ENCODE peak calls at places on chromosomes 13 and 19, in ten cellular contexts. V is GM12878, M is transverse colon, J is A549, U is ovary, P is stomach, N is H1, W is tibial nerve, S is esophagus muscularis mucosa, O is HepG2. K is an unnamed sample.

GRCh38 chr19:604355-604754 is 14.7 kb downstream of the HCN2 start:
- DNase-seq in W (no peak), J (no peak), S (no peak), N (no peak), V (no peak), M (no peak), O (no peak), U (no peak), P (no peak), K (no peak)

GRCh38 chr19:29714371-29714952 is 599 bp downstream of the C19orf12 start:
- DNase-seq in V (no peak), P (no peak), S (no peak), J (peak; percentile 48), O (no peak), U (no peak), N (no peak), W (no peak), M (no peak), K (no peak)

GRCh38 chr19:10583021-10583776 is 3.9 kb downstream of the AP1M2 start:
- DNase-seq in N (no peak), U (no peak), J (no peak), S (no peak), V (no peak), M (no peak), O (no peak), W (no peak), P (no peak), K (no peak)

GRCh38 chr13:109715902-109716301 is 70.5 kb downstream of the IRS2 start:
- DNase-seq in P (no peak), U (no peak), N (no peak), M (no peak), S (peak; percentile 80), O (no peak), V (no peak), W (peak; percentile 53), J (no peak), K (no peak)

GRCh38 chr19:56721714-56722113 is 50.2 kb upstream of the ZNF835 start:
- DNase-seq in S (no peak), O (no peak), U (no peak), M (no peak), P (no peak), W (no peak), V (no peak), J (no peak), N (no peak), K (no peak)

GRCh38 chr13:48050550-48050949 is 13.0 kb downstream of the NUDT15 start:
- DNase-seq in J (no peak), M (no peak), S (no peak), P (no peak), O (no peak), V (no peak), N (no peak), W (no peak), U (no peak), K (no peak)

GRCh38 chr19:53865918-53866696 is 1.6 kb upstream of the MYADM start:
- DNase-seq in W (no peak), J (peak; percentile 78), N (no peak), S (no peak), V (no peak), P (peak; percentile 71), O (peak; percentile 68), M (peak; percentile 81), U (peak; percentile 74), K (peak; percentile 92)

GRCh38 chr19:9342610-9343304 is 18.8 kb downstream of the ZNF559 start:
- DNase-seq in M (no peak), N (no peak), U (no peak), J (no peak), P (no peak), V (no peak), S (no peak), O (no peak), W (no peak), K (no peak)

GRCh38 chr13:97567510-97568243 is 133.7 kb downstream of the RAP2A start:
- DNase-seq in V (peak; percentile 37), P (peak; percentile 61), M (peak; percentile 77), N (no peak), S (no peak), O (peak; percentile 54), U (no peak), J (peak; percentile 18), W (peak; percentile 10), K (peak; percentile 70)

GRCh38 chr19:6100284-6100915 is 9.9 kb downstream of the RFX2 start:
- DNase-seq in W (no peak), U (no peak), O (no peak), S (no peak), N (no peak), M (no peak), V (no peak), J (no peak), P (no peak), K (no peak)

GRCh38 chr19:18854982-18855381 is 23.2 kb downstream of the UPF1 start:
- DNase-seq in P (no peak), N (no peak), W (no peak), J (no peak), U (no peak), M (no peak), V (no peak), S (no peak), O (no peak), K (no peak)

GRCh38 chr19:8877854-8878705 is 45.9 kb downstream of the MBD3L1 start:
- DNase-seq in P (no peak), J (no peak), O (no peak), S (no peak), W (no peak), N (no peak), V (no peak), U (no peak), M (no peak), K (no peak)

GRCh38 chr13:94987081-94987480 is 274.7 kb upstream of the SOX21 start:
- DNase-seq in M (no peak), O (no peak), P (no peak), N (no peak), U (no peak), J (no peak), W (no peak), S (no peak), V (no peak), K (no peak)

GRCh38 chr19:16274466-16274865 is 50.2 kb upstream of the KLF2 start:
- DNase-seq in J (no peak), O (no peak), P (no peak), V (no peak), S (no peak), M (no peak), U (peak; percentile 64), N (no peak), W (no peak), K (no peak)

GRCh38 chr19:35468637-35469036 is 20.6 kb downstream of the FFAR2 start:
- DNase-seq in J (peak; percentile 82), P (peak; percentile 70), O (peak; percentile 54), V (peak; percentile 82), W (peak; percentile 23), S (no peak), U (peak; percentile 44), N (no peak), M (peak; percentile 71), K (no peak)

GRCh38 chr13:25722893-25723292 is 328.9 kb downstream of the SHISA2 start:
- DNase-seq in V (no peak), N (no peak), J (no peak), W (no peak), O (no peak), P (no peak), S (no peak), M (no peak), U (no peak), K (no peak)

GRCh38 chr13:34502621-34503020 is 439.4 kb upstream of the NBEA start:
- DNase-seq in O (no peak), U (no peak), S (no peak), N (no peak), V (no peak), M (no peak), P (no peak), J (no peak), W (no peak), K (no peak)

GRCh38 chr13:60134376-60134775 is 29.4 kb downstream of the DIAPH3 start:
- DNase-seq in U (no peak), M (no peak), O (no peak), W (no peak), V (no peak), P (no peak), N (no peak), S (no peak), J (no peak), K (no peak)

GRCh38 chr19:2494447-2495129 is 18.7 kb downstream of the GADD45B start:
- DNase-seq in S (no peak), V (no peak), J (no peak), O (no peak), U (peak; percentile 76), M (peak; percentile 82), N (no peak), W (peak; percentile 46), P (peak; percentile 80), K (peak; percentile 92)
- TF ChIP-seq POLR2A in S (no peak), V (no peak), J (peak; percentile 14), O (no peak), U (no peak), M (peak; percentile 59), N (no peak), W (peak; percentile 17), P (no peak), K (no peak)

GRCh38 chr13:44267966-44268365 is 105.7 kb upstream of the SERP2 start:
- DNase-seq in W (no peak), S (no peak), O (no peak), V (no peak), P (no peak), J (no peak), N (no peak), M (no peak), U (no peak), K (no peak)
- TF ChIP-seq EP300 in W (peak; percentile 72), S (no peak), O (no peak), V (no peak), P (no peak), J (no peak), N (no peak), M (no peak), U (no peak), K (no peak)

DNA sequence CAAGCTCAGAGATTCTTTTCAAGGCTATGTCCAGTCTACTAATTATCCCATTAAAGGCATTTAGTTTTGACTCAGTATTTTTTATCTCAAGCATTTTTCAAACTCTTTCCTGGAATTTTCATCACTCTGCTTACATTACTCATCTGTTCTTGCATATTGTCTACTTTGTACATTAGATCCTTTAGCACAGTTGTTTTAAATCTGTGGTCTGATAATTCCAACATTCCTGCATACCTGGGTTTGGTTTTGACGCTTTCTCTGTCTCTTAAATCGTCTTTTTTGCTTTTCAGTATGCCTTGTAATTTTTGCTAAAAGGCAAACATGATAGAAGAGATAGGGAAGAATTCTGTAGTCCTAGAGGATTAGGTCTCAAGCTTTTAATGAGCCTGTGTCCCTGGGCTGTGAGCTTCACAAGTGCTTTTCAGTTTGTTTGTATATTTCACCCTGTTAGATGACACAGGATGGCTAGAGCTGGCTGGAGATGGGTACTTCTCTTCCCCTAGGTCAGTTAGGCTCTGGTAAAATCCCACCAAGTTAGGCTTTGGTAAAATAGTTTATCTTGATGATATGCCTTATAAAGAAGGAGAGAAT is 46.1 kb upstream of the GPC6 start:
- DNase-seq in U (no peak), V (no peak), W (no peak), O (no peak), S (no peak), J (no peak), P (no peak), N (no peak), M (no peak), K (no peak)
- H3K27ac ChIP-seq in U (no peak overlapping the region), V (no peak overlapping the region), W (no peak overlapping the region), O (no peak overlapping the region), S (no peak overlapping the region), J (no peak overlapping the region), P (no peak overlapping the region), N (no peak overlapping the region), M (no peak overlapping the region), K (no peak overlapping the region)

GRCh38 chr19:41883821-41884733 is 1.1 kb downstream of the ARHGEF1 start:
- DNase-seq in W (peak; percentile 84), P (peak; percentile 97), S (peak; percentile 94), N (peak; percentile 90), O (peak; percentile 93), U (peak; percentile 92), V (peak; percentile 86), M (peak; percentile 97), J (peak; percentile 100), K (peak; percentile 95)
- TF ChIP-seq POLR2A in W (peak; percentile 58), P (peak; percentile 43), S (no peak), N (peak; percentile 76), O (peak; percentile 55), U (peak; percentile 18), V (peak; percentile 92), M (peak; percentile 91), J (peak; percentile 73), K (no peak)

K was measured in suprapubic skin.